ENCODE peak calls at places on chromosomes 16 and 17, in six cellular contexts. W, G, H, Q, M and O are unnamed samples.

GRCh38 chr17:8621585-8621984 is 8.9 kb downstream of the MYH10 start:
- DNase-seq in H (no peak), Q (no peak), W (no peak), G (no peak), M (no peak), O (no peak)

GRCh38 chr17:36074365-36074764 is 10.3 kb downstream of the CCL18 start:
- DNase-seq in Q (no peak), G (no peak), M (no peak), W (no peak), H (no peak), O (no peak)

GRCh38 chr17:48002208-48002919 is 31.5 kb downstream of the CDK5RAP3 start:
- DNase-seq in H (no peak), Q (no peak), M (no peak), G (no peak), W (no peak), O (no peak)

GRCh38 chr16:72255785-72256184 is 83.8 kb upstream of the PMFBP1 start:
- DNase-seq in H (no peak), Q (no peak), G (no peak), M (no peak), W (no peak), O (no peak)

GRCh38 chr17:20961551-20961950 is 81.3 kb downstream of the USP22 start:
- DNase-seq in G (no peak), M (no peak), W (no peak), H (no peak), Q (no peak), O (no peak)

GRCh38 chr17:78725448-78726021 is 56.5 kb downstream of the CYTH1 start:
- DNase-seq in W (no peak), M (no peak), G (no peak), H (no peak), Q (no peak), O (no peak)

GRCh38 chr16:75555213-75555706 is 792 bp downstream of the TMEM231 start:
- DNase-seq in H (no peak), M (peak; percentile 67), W (peak; percentile 83), G (peak; percentile 74), Q (peak; percentile 91), O (peak; percentile 83)

GRCh38 chr16:57277586-57277985 is 6.9 kb downstream of the PLLP start:
- DNase-seq in H (no peak), M (peak; percentile 68), G (no peak), W (no peak), Q (peak; percentile 34), O (no peak)

GRCh38 chr17:77285594-77286390 is 145.0 kb downstream of the SEC14L1 start:
- DNase-seq in M (no peak), G (peak; percentile 68), Q (peak; percentile 78), W (no peak), H (no peak), O (peak; percentile 91)

GRCh38 chr17:54172654-54173316 is 350.1 kb downstream of the KIF2B start:
- DNase-seq in W (no peak), G (no peak), H (peak; percentile 2), M (no peak), Q (no peak), O (no peak)

GRCh38 chr16:85928411-85928820 is 29.5 kb downstream of the IRF8 start:
- DNase-seq in H (no peak), W (no peak), G (no peak), M (no peak), Q (peak; percentile 82), O (no peak)

GRCh38 chr17:65811043-65811442 is 249.6 kb upstream of the AXIN2 start:
- DNase-seq in G (no peak), Q (no peak), W (no peak), H (no peak), M (no peak), O (no peak)

GRCh38 chr17:79023886-79024771 is at the start of gene C1QTNF1:
- DNase-seq in Q (peak; percentile 86), W (peak; percentile 86), G (no peak), H (no peak), M (no peak), O (peak; percentile 78)

GRCh38 chr16:30535106-30535776 is 583 bp upstream of the ZNF747 start:
- DNase-seq in Q (no peak), H (no peak), W (no peak), M (peak; percentile 47), G (no peak), O (no peak)

GRCh38 chr17:67491009-67491677 is 114.1 kb downstream of the PITPNC1 start:
- DNase-seq in Q (peak; percentile 98), H (no peak), G (peak; percentile 47), W (peak; percentile 95), M (no peak), O (peak; percentile 81)

GRCh38 chr16:83967838-83968482 is at the start of gene NECAB2:
- DNase-seq in W (no peak), H (no peak), G (no peak), Q (no peak), M (no peak), O (peak; percentile 88)

GRCh38 chr16:55370762-55371482 is 46.9 kb downstream of the IRX6 start:
- DNase-seq in G (peak; percentile 56), M (no peak), W (peak; percentile 88), H (no peak), Q (peak; percentile 73), O (peak; percentile 77)

GRCh38 chr17:75908201-75908600 is 3.5 kb upstream of the MRPL38 start:
- DNase-seq in G (peak; percentile 66), M (no peak), H (no peak), W (no peak), Q (no peak), O (no peak)

GRCh38 chr16:50210266-50211038 is 55.9 kb upstream of the ADCY7 start:
- DNase-seq in H (no peak), W (no peak), M (peak; percentile 32), Q (peak; percentile 95), G (peak; percentile 58), O (peak; percentile 82)

GRCh38 chr17:20284018-20284417 is 183.3 kb downstream of the LGALS9B start:
- DNase-seq in G (no peak), W (no peak), M (no peak), H (no peak), Q (no peak), O (no peak)

GRCh38 chr17:46818319-46818928 is at the start of gene WNT3:
- DNase-seq in Q (no peak), H (no peak), M (no peak), W (no peak), G (no peak), O (peak; percentile 89)

GRCh38 chr17:75313941-75314550 is 24.8 kb upstream of the SLC25A19 start:
- DNase-seq in M (no peak), H (no peak), W (no peak), Q (peak; percentile 75), G (no peak), O (no peak)

DNA sequence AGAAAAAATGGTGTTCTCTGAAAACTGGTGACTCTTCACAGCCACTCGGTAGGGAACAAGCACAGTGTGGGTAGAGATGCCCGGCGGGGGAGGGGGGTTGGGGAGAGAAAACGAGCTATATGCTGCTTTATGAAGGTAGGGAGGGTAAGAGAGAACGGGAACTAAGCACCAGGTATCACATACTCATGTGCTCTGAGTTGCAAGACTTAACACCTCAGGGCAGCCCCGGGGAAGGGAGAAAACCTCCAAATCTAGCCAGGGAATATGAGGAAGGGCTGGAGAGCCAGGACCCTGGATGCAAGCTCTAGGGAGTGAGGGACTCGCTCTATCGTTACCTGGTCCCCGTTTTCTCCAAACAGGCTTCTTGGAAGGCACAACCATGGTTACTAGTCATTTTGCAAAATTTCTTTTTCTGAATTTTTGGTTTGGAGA is 35.3 kb downstream of the HIC1 start:
- DNase-seq in G (no peak), W (no peak), Q (no peak), M (no peak), H (no peak), O (peak; percentile 73)
- TF ChIP-seq POLR2AphosphoS5 in G (no peak), W (no peak), Q (no peak), M (no peak), H (no peak), O (no peak)

DNA sequence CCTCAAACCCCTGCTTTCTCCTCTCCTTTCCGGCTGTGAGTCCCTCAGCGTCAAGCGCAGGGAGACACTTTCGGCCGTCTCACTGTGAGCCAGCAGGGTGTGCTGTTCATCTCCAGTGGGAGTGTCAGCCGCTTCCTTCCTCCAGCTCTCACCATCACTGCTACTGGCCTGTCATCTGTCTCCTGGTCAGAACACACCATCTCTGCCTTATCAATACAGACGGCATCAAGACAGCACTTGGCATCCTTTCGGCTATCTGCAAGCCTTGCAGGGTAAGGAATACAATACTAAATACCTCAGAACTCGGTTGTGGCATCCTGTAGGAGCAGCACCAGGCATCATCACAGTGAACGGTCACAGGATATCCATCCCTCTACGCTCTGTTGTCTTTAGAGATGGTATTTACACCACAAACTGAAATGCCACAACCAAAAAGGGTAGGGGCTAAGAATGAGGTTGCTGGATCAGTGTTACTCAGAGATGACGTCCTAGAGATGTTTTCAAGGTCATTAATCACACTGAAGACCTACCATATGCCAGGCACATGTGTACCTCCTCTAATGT is 20.7 kb upstream of the CMTM4 start:
- DNase-seq in Q (no peak), W (no peak), H (no peak), M (no peak), G (no peak), O (no peak)
- TF ChIP-seq POLR2AphosphoS5 in Q (no peak), W (no peak), H (no peak), M (no peak), G (no peak), O (no peak)

GRCh38 chr17:31598921-31599571 is 207.6 kb downstream of the RAB11FIP4 start:
- DNase-seq in W (peak; percentile 71), M (no peak), H (no peak), G (no peak), Q (no peak), O (no peak)
- TF ChIP-seq POLR2AphosphoS5 in W (no peak), M (peak; percentile 59), H (no peak), G (no peak), Q (no peak), O (no peak)

DNA sequence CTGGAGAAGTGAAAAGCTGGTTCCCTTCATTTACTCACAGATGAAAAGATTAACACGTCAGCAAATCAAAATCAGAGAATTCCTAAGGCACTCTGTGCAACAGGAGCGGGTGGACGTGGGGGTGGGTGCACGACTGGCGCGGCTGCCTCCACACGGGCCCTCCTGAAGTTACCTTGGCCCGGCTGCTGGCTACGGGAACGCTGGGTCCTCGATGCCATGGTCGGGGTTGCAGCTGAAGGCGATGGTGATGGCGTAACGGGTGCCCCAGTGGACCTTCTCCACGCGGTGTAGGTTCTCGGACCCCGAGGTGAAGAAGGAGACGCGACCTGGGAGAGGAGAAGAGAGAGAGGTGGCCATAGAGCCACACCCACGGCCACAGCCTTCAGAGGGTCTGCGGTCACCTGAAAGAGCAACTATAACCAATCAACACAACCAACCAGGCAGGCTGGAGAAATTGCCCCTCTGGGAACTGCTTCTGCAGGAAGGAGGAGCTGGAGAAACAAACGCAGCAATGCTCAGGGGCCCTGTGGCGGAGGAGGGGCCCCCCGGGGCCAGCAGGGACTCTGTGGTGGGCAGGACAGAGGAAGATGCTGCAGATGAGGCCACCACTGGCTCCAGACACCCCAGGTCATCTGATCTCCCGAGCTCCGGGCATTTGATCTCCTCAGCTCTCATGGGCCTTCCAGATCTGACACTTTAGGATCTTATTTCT is 20.8 kb downstream of the UTS2R start:
- DNase-seq in Q (no peak), G (no peak), W (no peak), M (no peak), H (no peak), O (no peak)
- TF ChIP-seq POLR2AphosphoS5 in Q (no peak), G (no peak), W (no peak), M (no peak), H (no peak), O (no peak)

DNA sequence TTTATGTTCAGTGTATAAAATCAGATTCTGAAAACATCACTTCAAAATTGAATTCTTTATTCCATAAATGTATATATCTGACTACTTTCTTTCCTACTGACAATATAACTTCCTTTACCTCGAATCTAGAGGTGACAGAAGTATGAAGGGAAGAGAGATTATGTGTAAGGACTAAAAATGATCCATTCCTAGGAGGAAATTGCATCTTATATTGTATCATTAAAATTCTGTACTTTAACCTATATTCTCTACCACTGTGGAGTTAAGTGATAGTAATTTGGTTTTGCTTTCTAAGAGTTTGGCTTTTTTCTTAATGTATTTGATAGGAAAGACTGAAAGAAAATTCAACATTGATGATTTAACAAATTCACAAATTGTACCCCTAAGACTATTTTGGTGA is 11.4 kb downstream of the MYH4 start:
- DNase-seq in M (no peak), Q (no peak), W (no peak), H (no peak), G (no peak), O (no peak)
- TF ChIP-seq POLR2AphosphoS5 in M (no peak), Q (no peak), W (no peak), H (no peak), G (no peak), O (no peak)